ENCODE peak calls at places on chromosomes 7 and 10, in seven cellular contexts. K, Y, M, E, R, H and L are unnamed samples.

GRCh38 chr7:22109761-22110160 is 164.1 kb upstream of the CDCA7L start:
- DNase-seq in K (peak; percentile 9), Y (no peak), M (peak; percentile 50), E (peak; percentile 51), R (no peak), H (peak; percentile 57), L (peak; percentile 44)

GRCh38 chr10:14621037-14621436 is 153.7 kb downstream of the FAM107B start:
- DNase-seq in K (no peak), Y (no peak), M (no peak), E (no peak), R (no peak), H (no peak), L (no peak)

GRCh38 chr7:120987683-120988590 is 574 bp upstream of the CPED1 start:
- DNase-seq in K (peak; percentile 86), Y (peak; percentile 78), M (peak; percentile 91), E (peak; percentile 86), R (peak; percentile 31), H (peak; percentile 94), L (peak; percentile 91)

GRCh38 chr10:122142652-122143237 is 128.4 kb upstream of the BTBD16 start:
- DNase-seq in K (no peak), Y (no peak), M (no peak), E (peak; percentile 43), R (no peak), H (no peak), L (peak; percentile 53)

GRCh38 chr10:58440484-58440883 is 55.3 kb downstream of the TFAM start:
- DNase-seq in K (no peak), Y (no peak), M (no peak), E (no peak), R (no peak), H (no peak), L (no peak)

GRCh38 chr10:8453587-8453986 is 399.1 kb downstream of the GATA3 start:
- DNase-seq in K (no peak), Y (no peak), M (no peak), E (no peak), R (no peak), H (no peak), L (no peak)

GRCh38 chr10:112949128-112949823 is 771 bp upstream of the TCF7L2 start:
- DNase-seq in K (no peak), Y (no peak), M (peak; percentile 16), E (no peak), R (no peak), H (peak; percentile 30), L (peak; percentile 57)

GRCh38 chr10:110409488-110409887 is 88.2 kb upstream of the DUSP5 start:
- DNase-seq in K (no peak), Y (no peak), M (no peak), E (no peak), R (no peak), H (no peak), L (no peak)

GRCh38 chr10:98486421-98486820 is 39.7 kb upstream of the HPS1 start:
- DNase-seq in K (no peak), Y (peak; percentile 62), M (no peak), E (no peak), R (no peak), H (no peak), L (no peak)

GRCh38 chr10:16816830-16817124 is 447 bp downstream of the RSU1 start:
- DNase-seq in K (no peak), Y (no peak), M (no peak), E (no peak), R (no peak), H (no peak), L (no peak)

GRCh38 chr10:71039551-71039950 is 151.2 kb upstream of the PCBD1 start:
- DNase-seq in K (no peak), Y (no peak), M (no peak), E (no peak), R (no peak), H (no peak), L (no peak)

GRCh38 chr7:129767120-129768011 is 155.8 kb downstream of the NRF1 start:
- DNase-seq in K (no peak), Y (no peak), M (no peak), E (no peak), R (no peak), H (no peak), L (no peak)

GRCh38 chr10:111524134-111524533 is 447.3 kb downstream of the ADRA2A start:
- DNase-seq in K (no peak), Y (no peak), M (no peak), E (no peak), R (no peak), H (no peak), L (no peak)

GRCh38 chr10:21535494-21535818 is 1.4 kb downstream of the MLLT10 start:
- DNase-seq in K (no peak), Y (no peak), M (no peak), E (no peak), R (no peak), H (no peak), L (no peak)

GRCh38 chr7:35647171-35647574 is 47.8 kb downstream of the HERPUD2 start:
- DNase-seq in K (no peak), Y (no peak), M (no peak), E (no peak), R (no peak), H (peak; percentile 50), L (no peak)

GRCh38 chr7:126040114-126041045 is 1110.8 kb upstream of the POT1 start:
- DNase-seq in K (no peak), Y (no peak), M (no peak), E (no peak), R (no peak), H (no peak), L (no peak)

GRCh38 chr7:66152538-66153191 is 38.0 kb downstream of the CRCP start:
- DNase-seq in K (no peak), Y (no peak), M (peak; percentile 88), E (no peak), R (no peak), H (no peak), L (no peak)

GRCh38 chr7:120180221-120180620 is 92.8 kb upstream of the KCND2 start:
- DNase-seq in K (no peak), Y (no peak), M (no peak), E (no peak), R (no peak), H (no peak), L (no peak)

GRCh38 chr10:96664563-96664962 is 55.8 kb downstream of the PIK3AP1 start:
- DNase-seq in K (no peak), Y (no peak), M (no peak), E (no peak), R (no peak), H (peak; percentile 54), L (no peak)

GRCh38 chr7:151448261-151449252 is 8.6 kb upstream of the CRYGN start:
- DNase-seq in K (peak; percentile 33), Y (no peak), M (peak; percentile 69), E (peak; percentile 75), R (peak; percentile 64), H (peak; percentile 66), L (peak; percentile 72)

GRCh38 chr10:70374775-70375614 is 7.4 kb downstream of the LRRC20 start:
- DNase-seq in K (no peak), Y (no peak), M (peak; percentile 64), E (no peak), R (no peak), H (no peak), L (no peak)

GRCh38 chr7:55878701-55879100 is 8.6 kb upstream of the ZNF713 start:
- DNase-seq in K (no peak), Y (no peak), M (no peak), E (no peak), R (no peak), H (no peak), L (no peak)

GRCh38 chr10:79069325-79070090 is 742 bp downstream of the ZMIZ1 start:
- DNase-seq in K (no peak), Y (no peak), M (no peak), E (peak; percentile 61), R (no peak), H (peak; percentile 42), L (peak; percentile 50)